ENCODE peak calls at places on chromosomes 13 and 19, in five cellular contexts. E, V, Q, K and M are unnamed samples.

GRCh38 chr13:41554180-41554579 is 96.8 kb downstream of the RGCC start:
- DNase-seq in E (no peak), V (no peak), Q (no peak), K (no peak), M (no peak)

GRCh38 chr13:79637086-79637763 is 156.3 kb downstream of the NDFIP2 start:
- DNase-seq in E (no peak), V (peak), Q (no peak), K (no peak), M (no peak)

GRCh38 chr19:35643255-35644205 is 2.0 kb downstream of the ETV2 start:
- DNase-seq in E (peak), V (peak), Q (no peak), K (peak), M (peak)

GRCh38 chr13:106473174-106473573 is 62.3 kb downstream of the EFNB2 start:
- DNase-seq in E (no peak), V (no peak), Q (no peak), K (no peak), M (no peak)

GRCh38 chr13:85693889-85694511 is 105.2 kb downstream of the SLITRK6 start:
- DNase-seq in E (no peak), V (no peak), Q (no peak), K (no peak), M (peak)

GRCh38 chr19:15177269-15178116 is 23.3 kb downstream of the NOTCH3 start:
- DNase-seq in E (peak), V (peak), Q (no peak), K (peak), M (peak)

GRCh38 chr19:50313812-50314536 is 15.2 kb downstream of the KCNC3 start:
- DNase-seq in E (no peak), V (peak), Q (no peak), K (no peak), M (no peak)

GRCh38 chr13:44313674-44314073 is 60.0 kb upstream of the SERP2 start:
- DNase-seq in E (peak), V (no peak), Q (no peak), K (no peak), M (peak)

DNA sequence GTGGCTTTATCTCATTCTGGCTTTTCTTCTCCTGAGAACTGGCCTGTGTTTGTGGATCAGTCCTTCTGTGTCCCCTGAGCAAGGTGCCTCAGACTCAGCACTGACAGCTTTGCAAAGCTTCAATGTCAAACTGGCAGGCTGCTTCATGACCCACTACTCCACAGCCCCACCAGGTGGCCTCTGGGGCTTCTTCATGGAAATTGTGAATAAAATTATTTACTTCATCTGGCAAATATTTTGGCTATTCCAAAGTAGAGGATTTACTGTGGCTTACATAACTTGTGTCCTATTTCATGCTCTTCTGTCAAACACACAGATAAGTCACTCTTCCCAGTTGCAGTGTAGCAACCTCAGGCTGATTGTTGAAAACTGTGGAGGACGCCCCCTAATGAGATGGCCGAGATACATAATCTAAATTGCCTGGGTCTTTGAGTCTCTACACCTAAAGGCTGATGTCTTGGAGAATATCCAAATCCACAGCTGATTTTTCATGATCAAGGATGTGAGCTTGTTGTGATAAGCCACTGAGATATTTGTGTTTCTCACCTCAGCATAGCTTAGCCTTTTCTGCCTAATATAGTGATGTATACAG is 721.9 kb upstream of the SLC10A2 start:
- DNase-seq in E (no peak), V (peak), Q (no peak), K (peak), M (peak)
- TF ChIP-seq CTCF in E (peak), V (peak), Q (no peak), K (peak), M (peak)

GRCh38 chr19:40217921-40218890 is at the start of gene TTC9B:
- DNase-seq in E (no peak), V (peak), Q (no peak), K (peak), M (no peak)
- TF ChIP-seq CTCF in E (no peak), V (no peak), Q (no peak), K (no peak), M (no peak)

GRCh38 chr13:105336706-105337582 is 1198.5 kb downstream of the EFNB2 start:
- DNase-seq in E (peak), V (no peak), Q (no peak), K (no peak), M (peak)

GRCh38 chr13:105340061-105340606 is 1195.3 kb downstream of the EFNB2 start:
- DNase-seq in E (no peak), V (peak), Q (no peak), K (no peak), M (no peak)

GRCh38 chr13:105338044-105338443 is 1197.4 kb downstream of the EFNB2 start:
- DNase-seq in E (no peak), V (no peak), Q (no peak), K (no peak), M (no peak)

GRCh38 chr13:105341256-105341655 is 1194.2 kb downstream of the EFNB2 start:
- DNase-seq in E (no peak), V (no peak), Q (no peak), K (no peak), M (no peak)

GRCh38 chr13:105338773-105339172 is 1196.7 kb downstream of the EFNB2 start:
- DNase-seq in E (no peak), V (no peak), Q (no peak), K (no peak), M (no peak)
- TF ChIP-seq CTCF in E (no peak), V (no peak), Q (no peak), K (no peak), M (no peak)

GRCh38 chr13:114338959-114339358 is 24.7 kb downstream of the CHAMP1 start:
- DNase-seq in E (no peak), V (no peak), Q (no peak), K (no peak), M (no peak)

GRCh38 chr13:114341003-114341777 is 26.9 kb downstream of the CHAMP1 start:
- DNase-seq in E (no peak), V (no peak), Q (no peak), K (no peak), M (no peak)

GRCh38 chr13:114334305-114335053 is 20.2 kb downstream of the CHAMP1 start:
- DNase-seq in E (no peak), V (no peak), Q (no peak), K (no peak), M (no peak)

GRCh38 chr13:114339779-114340534 is 25.7 kb downstream of the CHAMP1 start:
- DNase-seq in E (peak), V (no peak), Q (no peak), K (no peak), M (peak)
- TF ChIP-seq CTCF in E (peak), V (peak), Q (peak), K (peak), M (peak)

GRCh38 chr13:23579886-23580706 is 9.9 kb downstream of the TNFRSF19 start:
- DNase-seq in E (peak), V (peak), Q (no peak), K (peak), M (peak)
- TF ChIP-seq CTCF in E (no peak), V (no peak), Q (no peak), K (no peak), M (no peak)

DNA sequence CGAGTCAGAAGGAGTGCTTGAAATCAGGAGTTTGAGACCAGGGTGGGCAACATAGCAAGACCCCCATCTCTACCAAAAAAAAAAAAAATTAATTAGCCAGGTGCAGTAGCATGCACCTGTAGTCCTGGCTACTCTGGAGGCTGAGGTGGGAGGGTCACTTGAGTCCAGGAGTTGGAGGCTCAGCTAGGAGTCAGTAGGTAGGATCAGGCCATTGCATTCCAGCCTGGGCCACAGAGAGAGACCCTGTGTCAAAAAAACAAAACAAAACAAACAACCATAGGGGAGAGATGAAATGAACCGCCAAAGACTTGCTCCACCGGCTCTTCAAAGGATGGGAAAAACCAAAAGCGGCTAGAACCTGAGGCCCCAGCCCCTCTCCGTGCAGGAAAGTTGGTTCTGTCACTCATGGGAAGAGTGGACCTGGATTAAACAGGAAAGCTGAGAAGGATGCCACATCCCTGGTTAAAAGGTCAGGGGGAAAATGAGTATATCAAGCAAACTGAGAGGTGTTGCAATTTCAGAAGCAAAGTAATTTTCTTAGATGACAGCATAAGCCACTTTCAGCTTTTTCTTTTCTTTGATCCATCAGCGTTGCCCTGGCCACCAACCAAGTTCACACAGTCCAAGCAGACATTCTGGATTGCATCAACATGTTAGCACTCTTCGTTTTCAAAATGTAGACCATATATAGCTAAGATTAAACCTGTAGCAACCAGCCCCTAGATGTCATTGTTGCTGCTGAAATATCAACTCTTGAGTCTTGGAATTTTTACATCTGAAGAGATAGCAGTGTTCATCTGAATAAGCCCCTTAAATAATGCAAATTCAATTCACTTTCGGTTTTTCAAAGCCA is 8.9 kb upstream of the ZNF507 start:
- DNase-seq in E (peak), V (peak), Q (no peak), K (no peak), M (peak)
- TF ChIP-seq CTCF in E (peak), V (peak), Q (no peak), K (no peak), M (peak)

DNA sequence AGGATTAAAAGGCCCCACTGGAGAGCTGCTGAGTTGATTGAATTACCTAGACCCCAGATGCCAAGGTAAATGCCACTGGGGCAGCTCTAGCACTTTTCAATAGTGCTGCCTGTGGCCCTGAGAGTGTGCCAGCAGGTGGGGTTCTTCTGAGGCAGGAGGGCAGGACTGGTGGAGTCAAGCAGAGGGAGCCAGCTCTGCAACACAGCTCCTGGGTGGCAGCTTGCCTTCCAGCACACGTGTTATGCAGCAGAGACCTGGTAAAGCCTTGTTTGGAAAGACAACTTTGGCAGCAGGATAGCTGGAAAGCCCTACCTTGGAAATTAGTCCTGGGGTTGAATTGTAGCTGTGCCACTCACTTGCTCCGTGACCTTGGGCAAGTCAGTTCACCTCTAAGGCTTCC is 306.6 kb downstream of the ATP8A2 start:
- DNase-seq in E (no peak), V (no peak), Q (no peak), K (no peak), M (no peak)
- TF ChIP-seq CTCF in E (no peak), V (no peak), Q (no peak), K (no peak), M (no peak)